ENCODE peak calls at places on chromosomes 1 and 21, in five cellular contexts. M is NB4, I is ovary, J is tibial nerve, Z is spleen. R is an unnamed sample.

GRCh38 chr1:87757700-87758099 is 429.0 kb downstream of the LMO4 start:
- DNase-seq in M (no peak), I (no peak), J (no peak), Z (no peak), R (no peak)

GRCh38 chr1:225373155-225373554 is 54.7 kb downstream of the LBR start:
- DNase-seq in M (no peak), I (no peak), J (no peak), Z (no peak), R (no peak)

GRCh38 chr1:37892151-37893047 is 33.0 kb upstream of the MTF1 start:
- DNase-seq in M (peak; percentile 24), I (no peak), J (no peak), Z (no peak), R (no peak)

GRCh38 chr1:170664828-170665617 is 1.1 kb downstream of the PRRX1 start:
- DNase-seq in M (no peak), I (peak; percentile 64), J (no peak), Z (no peak), R (no peak)

GRCh38 chr1:100075773-100076172 is 57.0 kb downstream of the SASS6 start:
- DNase-seq in M (no peak), I (no peak), J (no peak), Z (no peak), R (no peak)

GRCh38 chr1:21307663-21308062 is 17.4 kb upstream of the ECE1 start:
- DNase-seq in M (no peak), I (no peak), J (no peak), Z (no peak), R (no peak)

GRCh38 chr1:202362212-202362611 is 13.7 kb downstream of the PPP1R12B start:
- DNase-seq in M (no peak), I (no peak), J (no peak), Z (no peak), R (no peak)

GRCh38 chr1:148367596-148367995 is 115.5 kb downstream of the PPIAL4G start:
- DNase-seq in M (no peak), I (no peak), J (no peak), Z (no peak), R (no peak)

GRCh38 chr1:240194120-240194519 is 102.4 kb downstream of the FMN2 start:
- DNase-seq in M (no peak), I (no peak), J (no peak), Z (no peak), R (no peak)

GRCh38 chr1:50622259-50622658 is 199.0 kb upstream of the DMRTA2 start:
- DNase-seq in M (no peak), I (no peak), J (no peak), Z (no peak), R (no peak)

GRCh38 chr1:50615036-50615750 is 191.9 kb upstream of the DMRTA2 start:
- DNase-seq in M (no peak), I (no peak), J (no peak), Z (no peak), R (no peak)

DNA sequence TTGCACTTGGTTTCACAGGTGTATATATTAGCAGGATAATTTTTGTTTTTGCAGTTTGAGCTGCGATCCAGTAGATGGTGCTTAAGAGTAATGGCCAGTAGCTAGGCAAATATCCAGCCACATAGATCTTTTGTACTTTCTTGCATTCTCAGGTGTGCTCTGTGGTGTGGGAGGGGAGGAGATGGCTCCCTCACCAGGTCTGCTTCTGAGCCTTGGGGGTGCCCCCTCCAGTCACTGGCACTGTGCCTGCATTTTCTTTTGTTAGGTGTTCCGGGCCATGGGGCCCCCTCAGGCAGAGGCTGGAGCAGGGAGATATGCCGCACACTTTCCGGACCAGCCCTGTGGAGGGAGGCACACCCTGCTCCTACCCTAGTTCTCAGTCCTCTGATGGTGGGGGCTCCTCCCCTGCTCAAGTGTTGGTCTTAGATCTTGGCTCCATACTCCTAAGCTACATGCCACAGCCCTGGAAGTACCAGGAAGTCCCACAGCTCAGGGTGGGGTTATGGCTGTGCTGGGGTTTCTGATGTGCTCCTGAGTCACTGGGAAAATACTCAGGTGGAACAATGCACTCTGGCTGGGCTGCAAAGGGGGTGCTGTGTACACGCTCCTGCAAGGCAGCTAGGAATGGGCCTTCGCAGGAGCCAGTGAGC is 197.6 kb upstream of the DMRTA2 start:
- DNase-seq in M (peak; percentile 11), I (no peak), J (no peak), Z (no peak), R (no peak)
- TF ChIP-seq CTCF in M (peak; percentile 29), I (no peak), J (no peak), Z (no peak), R (no peak)

GRCh38 chr1:85579619-85580018 is 942 bp upstream of the CCN1 start:
- DNase-seq in M (no peak), I (peak; percentile 47), J (no peak), Z (no peak), R (peak; percentile 40)
- H3K4me3 ChIP-seq in M (no peak overlapping the region), I (peak overlapping the region; percentile 87), J (no peak overlapping the region), Z (peak overlapping the region; percentile 7), R (peak overlapping the region; percentile 80)

DNA sequence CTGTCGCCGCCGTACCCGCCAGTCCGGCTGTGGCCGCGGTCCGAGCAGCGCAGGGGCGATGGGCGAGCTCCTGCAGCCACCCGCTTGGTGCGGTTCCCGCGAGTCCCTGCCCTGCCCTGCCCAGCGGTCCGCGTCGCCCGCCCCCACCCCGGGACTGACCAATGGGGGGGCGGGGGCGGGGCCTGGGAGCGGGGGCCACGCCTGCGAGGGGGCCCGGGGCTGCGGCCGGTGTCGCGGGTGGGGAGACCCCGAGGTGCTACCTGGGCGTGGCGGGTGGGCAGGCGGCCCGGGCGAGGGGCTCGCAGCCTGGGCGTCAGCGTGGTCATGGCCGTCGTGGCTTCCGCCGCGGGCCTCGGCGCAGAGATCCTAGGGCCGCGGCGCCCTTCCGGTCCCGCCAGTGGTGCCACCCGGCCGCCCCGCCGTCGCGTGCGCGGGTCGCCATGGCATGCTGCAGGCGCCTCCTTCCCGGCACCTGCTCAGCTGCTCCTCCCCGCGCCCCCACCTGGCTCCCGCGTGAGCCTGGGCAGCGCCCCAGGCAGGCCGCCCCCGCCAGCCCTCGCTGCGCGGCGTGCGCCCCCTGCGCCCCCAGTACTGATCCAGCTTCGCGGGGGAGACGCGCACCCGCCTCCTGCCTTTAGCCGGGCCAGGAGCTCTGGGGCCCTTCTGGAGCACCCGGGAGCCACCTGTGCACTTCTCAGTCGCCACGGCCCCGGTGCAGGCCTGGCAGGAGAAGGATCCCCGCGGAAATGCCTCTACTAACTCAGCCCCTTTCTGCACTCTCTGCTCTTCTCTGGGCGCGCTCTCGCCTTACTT is at the start of gene BMP8B:
- DNase-seq in M (peak; percentile 81), I (no peak), J (peak; percentile 44), Z (peak; percentile 89), R (peak; percentile 32)
- TF ChIP-seq POLR2A in M (peak; percentile 20), I (no peak), J (peak; percentile 25), Z (no peak), R (no peak)

GRCh38 chr1:17909634-17910033 is 154.5 kb downstream of the ACTL8 start:
- DNase-seq in M (peak; percentile 5), I (no peak), J (no peak), Z (peak; percentile 47), R (no peak)
- TF ChIP-seq CTCF in M (peak; percentile 21), I (no peak), J (no peak), Z (no peak), R (no peak)

DNA sequence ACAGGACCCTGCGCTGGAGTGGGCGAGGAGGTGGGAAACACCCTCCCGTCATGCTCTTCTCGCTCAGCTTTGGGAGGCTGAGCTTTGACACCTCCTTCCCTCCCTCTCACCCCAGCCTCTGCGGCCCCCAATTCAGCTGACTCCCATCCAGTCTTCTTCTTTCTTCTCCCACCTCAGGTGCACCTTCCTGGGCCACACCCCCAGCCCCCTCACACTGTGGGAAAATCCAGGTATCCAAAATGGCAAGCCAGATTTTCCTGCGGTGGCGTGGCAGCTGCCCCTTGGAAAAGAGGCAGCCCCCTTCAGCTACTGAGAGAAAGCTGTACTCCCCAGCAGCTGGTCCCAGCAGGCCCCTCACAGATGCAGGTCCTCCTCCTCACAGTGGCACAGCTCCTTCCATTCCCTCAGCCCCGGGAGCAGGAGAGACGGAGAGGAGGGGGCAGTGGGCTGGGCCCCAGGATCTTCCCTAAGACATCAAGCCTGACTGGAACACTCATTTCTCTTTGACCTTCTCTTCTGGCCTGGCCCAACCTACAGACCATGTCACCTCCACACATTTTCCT is 61.6 kb downstream of the OPTC start:
- DNase-seq in M (no peak), I (peak; percentile 34), J (no peak), Z (no peak), R (no peak)
- H3K4me3 ChIP-seq in M (no peak overlapping the region), I (no peak overlapping the region), J (no peak overlapping the region), Z (no peak overlapping the region), R (peak overlapping the region; percentile 31)

DNA sequence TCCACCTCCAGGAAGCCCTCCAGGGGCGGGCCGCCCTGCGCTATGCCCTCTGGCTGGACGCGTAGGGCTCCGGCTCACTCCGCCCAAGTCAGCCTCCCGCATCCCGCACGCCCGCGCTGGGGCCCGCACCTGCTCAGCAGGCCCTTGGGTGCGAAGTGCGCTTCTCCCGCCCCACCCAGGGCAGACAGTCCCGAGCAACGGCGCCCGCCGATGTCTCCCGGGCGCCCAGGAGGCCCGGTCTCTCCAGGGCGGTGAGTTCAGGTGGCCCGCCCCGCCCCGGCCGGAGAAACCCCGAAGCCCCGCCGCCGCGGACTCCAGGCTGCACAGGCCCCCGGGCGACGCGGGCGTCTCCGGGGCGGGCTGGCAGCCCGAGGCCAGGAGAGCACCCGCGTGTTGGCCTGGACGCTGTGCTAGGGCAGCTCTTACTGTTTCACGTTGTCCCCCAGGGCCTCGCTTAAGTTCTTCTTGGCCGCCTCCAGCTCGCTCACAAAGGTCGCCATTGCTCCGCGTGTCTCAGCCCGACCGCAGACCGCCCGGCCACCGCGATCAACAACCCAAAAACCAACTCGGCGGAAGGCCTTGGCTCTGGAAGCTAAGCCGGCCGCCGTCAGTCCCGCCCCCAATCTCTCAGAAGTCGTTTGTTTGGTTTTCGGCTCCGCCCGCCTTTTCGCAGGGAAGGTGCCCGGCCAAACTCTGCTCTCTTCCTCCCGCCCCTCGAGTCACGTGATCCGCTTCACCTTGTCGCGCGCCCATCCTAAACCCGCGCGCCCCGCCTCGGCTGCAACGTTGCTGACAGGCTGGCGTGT is at the start of gene TADA1:
- DNase-seq in M (peak; percentile 99), I (peak; percentile 98), J (peak; percentile 98), Z (peak; percentile 99), R (peak; percentile 99)
- TF ChIP-seq POLR2A in M (peak; percentile 65), I (peak; percentile 22), J (peak; percentile 36), Z (peak; percentile 80), R (no peak)

GRCh38 chr21:44024257-44024656 is 12.1 kb downstream of the TRAPPC10 start:
- DNase-seq in M (no peak), I (no peak), J (no peak), Z (no peak), R (no peak)

GRCh38 chr21:44021064-44021463 is 9.0 kb downstream of the TRAPPC10 start:
- DNase-seq in M (no peak), I (no peak), J (no peak), Z (no peak), R (no peak)

GRCh38 chr21:44028287-44028659 is 16.2 kb downstream of the TRAPPC10 start:
- DNase-seq in M (no peak), I (no peak), J (no peak), Z (no peak), R (no peak)

GRCh38 chr21:44027607-44028286 is 15.6 kb downstream of the TRAPPC10 start:
- DNase-seq in M (no peak), I (no peak), J (no peak), Z (no peak), R (no peak)

DNA sequence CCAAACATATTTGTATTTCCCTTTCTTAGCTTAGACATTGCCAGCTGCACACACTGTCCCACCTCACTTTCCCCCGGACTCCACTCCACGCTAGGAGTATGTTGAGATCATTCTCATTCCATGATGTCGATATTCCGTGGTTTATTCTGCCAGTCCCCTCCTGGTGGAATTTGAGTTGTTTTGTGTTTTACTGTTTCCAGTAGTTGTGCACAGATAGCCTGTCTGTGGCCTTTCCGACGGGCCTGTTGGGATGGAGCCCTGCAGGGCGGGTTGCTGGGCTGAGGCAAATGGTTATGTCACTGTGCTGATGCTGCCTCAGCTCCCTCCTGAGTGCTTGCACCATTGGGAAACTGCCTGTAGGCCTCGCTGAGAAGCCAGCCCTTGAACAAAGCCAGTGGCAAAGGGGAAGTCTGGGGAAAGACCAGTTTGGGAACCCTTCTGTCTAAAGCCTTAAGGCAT is 12.8 kb downstream of the TRAPPC10 start:
- DNase-seq in M (peak; percentile 76), I (peak; percentile 70), J (no peak), Z (no peak), R (no peak)
- TF ChIP-seq CTCF in M (no peak), I (peak; percentile 10), J (peak; percentile 14), Z (no peak), R (no peak)

R was measured in breast epithelium.